ENCODE peak calls at places on chromosomes 2 and 18, in seven cellular contexts. K, R, M, Q, W, V and J are unnamed samples.
A peak's percentile ranks its signal among the peaks of the same experiment; 100 is the strongest.

GRCh38 chr2:166081852-166082251 is 46.0 kb downstream of the SCN1A start:
- DNase-seq in K (no peak), R (no peak), M (no peak), Q (no peak), W (no peak), V (no peak), J (no peak)

GRCh38 chr2:222180619-222181018 is 118.2 kb downstream of the PAX3 start:
- DNase-seq in K (no peak), R (no peak), M (no peak), Q (no peak), W (no peak), V (no peak), J (no peak)

GRCh38 chr2:226334981-226335720 is 464.5 kb downstream of the IRS1 start:
- DNase-seq in K (peak; percentile 81), R (no peak), M (no peak), Q (no peak), W (no peak), V (no peak), J (no peak)

GRCh38 chr2:150607471-150607870 is 120.0 kb upstream of the RND3 start:
- DNase-seq in K (peak; percentile 69), R (no peak), M (no peak), Q (no peak), W (no peak), V (no peak), J (no peak)

GRCh38 chr2:191682148-191682547 is 4.2 kb downstream of the NABP1 start:
- DNase-seq in K (peak; percentile 72), R (no peak), M (no peak), Q (no peak), W (no peak), V (no peak), J (no peak)

GRCh38 chr2:10774394-10774793 is 38.2 kb downstream of the PDIA6 start:
- DNase-seq in K (no peak), R (no peak), M (no peak), Q (peak; percentile 40), W (no peak), V (no peak), J (no peak)

GRCh38 chr2:215664847-215665525 is 229.1 kb upstream of the FN1 start:
- DNase-seq in K (peak; percentile 93), R (no peak), M (peak; percentile 36), Q (peak; percentile 44), W (no peak), V (peak; percentile 63), J (no peak)

GRCh38 chr2:216181351-216181750 is 72.2 kb downstream of the XRCC5 start:
- DNase-seq in K (no peak), R (no peak), M (no peak), Q (peak; percentile 16), W (no peak), V (no peak), J (no peak)

GRCh38 chr2:53584986-53585385 is 182.6 kb upstream of the CHAC2 start:
- DNase-seq in K (no peak), R (no peak), M (no peak), Q (no peak), W (no peak), V (no peak), J (no peak)

GRCh38 chr2:175003875-175004729 is 1.1 kb downstream of the CHN1 start:
- DNase-seq in K (no peak), R (no peak), M (no peak), Q (no peak), W (no peak), V (no peak), J (no peak)

GRCh38 chr2:33212151-33212550 is 264.3 kb upstream of the RASGRP3 start:
- DNase-seq in K (peak; percentile 98), R (no peak), M (no peak), Q (peak; percentile 71), W (no peak), V (no peak), J (no peak)

GRCh38 chr2:33208400-33208799 is 261.6 kb downstream of the LTBP1 start:
- DNase-seq in K (no peak), R (no peak), M (no peak), Q (no peak), W (no peak), V (no peak), J (no peak)

GRCh38 chr2:33210626-33211025 is 263.9 kb downstream of the LTBP1 start:
- DNase-seq in K (peak; percentile 99), R (peak; percentile 27), M (no peak), Q (peak; percentile 35), W (no peak), V (no peak), J (no peak)

GRCh38 chr2:33207336-33207735 is 260.6 kb downstream of the LTBP1 start:
- DNase-seq in K (no peak), R (no peak), M (no peak), Q (no peak), W (no peak), V (no peak), J (no peak)

DNA sequence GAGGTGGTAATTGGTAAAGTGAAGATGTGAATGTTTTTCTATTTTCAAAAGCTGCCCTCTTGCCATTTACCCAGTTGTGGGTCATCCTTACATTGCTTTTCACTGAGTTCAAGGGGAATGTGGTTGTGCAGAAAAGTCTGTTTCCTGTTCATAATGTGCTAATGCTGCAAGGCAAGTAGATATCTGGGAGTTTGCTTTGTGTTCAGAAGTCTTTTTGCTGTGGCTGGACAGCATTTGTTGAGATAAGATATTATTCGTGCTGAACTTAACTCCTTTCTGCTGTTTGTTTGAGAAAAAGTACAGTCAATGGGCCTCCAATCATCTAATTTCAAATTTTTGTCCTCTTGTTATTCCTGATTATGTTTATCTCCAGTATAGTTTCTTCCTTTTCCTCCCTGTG is 263.2 kb downstream of the LTBP1 start:
- DNase-seq in K (peak; percentile 55), R (no peak), M (no peak), Q (no peak), W (no peak), V (no peak), J (no peak)
- H3K27ac ChIP-seq in K (peak overlapping the region; percentile 92), R (no peak overlapping the region), M (no peak overlapping the region), Q (peak overlapping the region; percentile 39), W (no peak overlapping the region), V (no peak overlapping the region), J (no peak overlapping the region)

DNA sequence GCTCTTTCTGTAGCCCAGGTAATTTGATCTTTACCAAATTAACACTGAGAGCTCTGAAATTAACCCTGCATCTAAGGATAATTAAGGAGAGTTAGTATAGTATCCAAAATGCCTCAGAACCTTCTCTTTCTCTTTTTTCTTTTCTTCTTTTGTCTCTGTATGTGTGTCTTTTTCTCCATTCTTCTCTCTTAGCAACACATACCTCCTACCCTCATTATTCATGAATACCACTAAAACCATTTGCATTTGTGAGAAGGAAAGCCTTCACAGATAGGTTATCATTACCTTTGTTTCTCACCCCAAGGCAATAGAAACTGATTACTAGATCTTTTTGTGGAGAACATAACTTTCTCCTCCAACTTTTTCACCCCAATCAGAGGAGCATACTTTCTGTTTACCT is 376.5 kb upstream of the NXPH2 start:
- DNase-seq in K (no peak), R (no peak), M (no peak), Q (no peak), W (no peak), V (no peak), J (no peak)
- H3K4me3 ChIP-seq in K (no peak overlapping the region), R (no peak overlapping the region), M (no peak overlapping the region), Q (no peak overlapping the region), W (no peak overlapping the region), V (no peak overlapping the region), J (no peak overlapping the region)

DNA sequence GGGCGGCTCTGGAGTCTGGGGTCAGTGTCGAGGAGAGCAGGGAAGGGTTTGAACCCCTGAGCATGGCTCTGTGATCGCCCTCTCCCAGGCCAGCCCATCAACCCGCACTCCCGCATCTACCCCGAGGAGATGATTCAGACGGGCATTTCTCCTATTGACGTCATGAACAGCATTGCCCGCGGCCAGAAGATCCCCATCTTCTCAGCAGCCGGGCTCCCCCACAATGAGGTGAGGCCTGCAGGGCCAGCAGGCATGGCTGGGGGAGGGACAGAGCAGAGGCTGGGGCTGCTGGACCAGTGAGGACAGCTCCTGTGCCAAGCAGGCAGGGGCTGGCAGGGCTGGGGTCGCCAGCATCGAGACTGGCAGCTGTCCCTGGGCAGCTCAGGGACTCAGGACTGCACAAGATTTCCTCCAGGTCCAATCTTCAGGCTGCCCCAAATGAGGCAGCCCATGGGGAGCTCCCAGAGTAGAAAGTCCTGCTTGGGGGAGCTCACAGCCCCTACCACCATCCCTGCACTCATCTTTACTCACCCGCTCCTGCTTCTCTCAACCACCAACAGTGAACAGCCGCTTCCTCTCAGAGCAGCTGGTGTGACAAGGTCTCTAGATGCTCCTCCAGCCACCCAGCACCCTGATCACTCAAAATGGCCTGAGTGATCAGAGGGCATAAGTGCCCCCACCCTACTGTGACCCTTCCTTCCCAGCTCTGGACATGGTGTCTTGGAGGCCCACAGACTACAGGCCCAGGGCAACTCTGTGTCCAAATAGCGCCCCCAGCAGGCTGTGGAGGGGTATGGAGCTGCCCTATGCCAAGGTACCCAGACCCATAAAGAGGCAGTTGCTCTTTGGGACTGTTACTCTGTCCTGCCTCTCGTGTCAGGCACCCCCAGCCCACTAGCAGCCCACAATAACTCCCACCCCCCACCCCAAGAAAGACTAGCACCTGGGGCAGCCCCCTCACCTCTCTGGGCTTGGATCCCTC is 18.3 kb upstream of the ANKRD53 start:
- DNase-seq in K (no peak), R (no peak), M (no peak), Q (peak; percentile 3), W (peak; percentile 14), V (no peak), J (no peak)
- TF ChIP-seq CTCF in K (no peak), R (no peak), M (no peak), Q (no peak), W (no peak), V (no peak), J (peak; percentile 68)

GRCh38 chr2:172823451-172823850 is 87.8 kb downstream of the RAPGEF4 start:
- DNase-seq in K (no peak), R (no peak), M (no peak), Q (no peak), W (no peak), V (no peak), J (no peak)
- H3K27ac ChIP-seq in K (no peak overlapping the region), R (no peak overlapping the region), M (no peak overlapping the region), Q (no peak overlapping the region), W (no peak overlapping the region), V (no peak overlapping the region), J (no peak overlapping the region)

DNA sequence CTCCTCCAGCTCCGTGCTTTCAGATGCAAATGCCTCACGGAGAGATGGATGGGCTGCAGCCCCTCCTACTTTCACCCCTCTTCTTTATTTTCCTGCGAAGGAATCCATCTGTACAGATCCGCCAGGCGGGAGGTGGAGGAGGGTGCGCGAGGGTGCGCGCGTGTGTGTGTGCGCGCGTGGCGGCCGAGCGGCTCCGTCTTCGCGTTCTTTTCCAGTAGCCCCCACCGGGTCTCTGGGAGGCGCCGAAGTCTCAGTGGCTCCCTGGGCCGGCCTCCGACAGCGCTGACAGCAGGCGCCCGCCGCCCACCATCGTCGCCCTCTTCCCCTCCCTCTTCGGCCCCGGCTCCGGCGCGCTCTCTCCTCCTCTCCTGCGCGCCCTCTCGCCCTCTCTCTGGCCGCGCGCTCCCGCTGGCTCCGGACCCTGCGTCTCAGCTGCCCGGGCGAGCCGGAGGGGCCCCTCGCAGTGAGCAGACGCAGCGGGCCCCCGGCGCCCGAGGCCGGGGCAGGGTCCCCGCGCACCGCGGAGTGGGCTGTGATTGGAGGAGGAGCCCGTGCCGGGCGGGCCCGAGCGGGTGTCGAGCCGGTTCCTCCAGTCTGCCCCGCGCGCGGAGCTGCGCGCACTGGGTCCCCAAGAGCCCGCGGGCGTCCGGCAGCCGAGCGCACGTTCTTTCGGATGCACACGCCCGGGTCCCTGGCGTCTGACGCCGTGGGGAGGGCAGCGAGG is at the start of gene CDH7:
- DNase-seq in K (no peak), R (peak; percentile 6), M (no peak), Q (peak; percentile 52), W (no peak), V (no peak), J (no peak)
- H3K4me3 ChIP-seq in K (no peak within 1 kb of the TSS), R (no peak within 1 kb of the TSS), M (no peak within 1 kb of the TSS), Q (peak within 1 kb of the TSS; percentile 53), W (peak within 1 kb of the TSS; percentile 24), V (no peak within 1 kb of the TSS), J (no peak within 1 kb of the TSS)

GRCh38 chr2:178112202-178113152 is at the start of gene RBM45:
- DNase-seq in K (peak; percentile 89), R (peak; percentile 90), M (peak; percentile 90), Q (peak; percentile 96), W (peak; percentile 92), V (peak; percentile 60), J (peak; percentile 93)
- TF ChIP-seq CTCF in K (peak; percentile 99), R (peak; percentile 87), M (peak; percentile 88), Q (peak; percentile 98), W (peak; percentile 98), V (peak; percentile 98), J (peak; percentile 93)